ENCODE peak calls at places on chromosomes 7 and 10, in four cellular contexts. One of them, this sample, is unnamed.
A peak's percentile ranks its signal among the peaks of the same experiment; 100 is the strongest.

GRCh38 chr10:123990889-123991288 is 99.3 kb upstream of the CPXM2 start:
- DNase-seq in K562: no peak
- DNase-seq in HEK293T: no peak
- DNase-seq in HepG2: no peak
- DNase-seq in this sample: no peak

GRCh38 chr7:45988405-45989057 is 67.5 kb upstream of the IGFBP3 start:
- DNase-seq in HEK293T: no peak
- DNase-seq in K562: no peak
- DNase-seq in HepG2: peak; percentile 68
- DNase-seq in this sample: no peak

GRCh38 chr7:114432627-114433026 is 18.0 kb downstream of the FOXP2 start:
- DNase-seq in HepG2: no peak
- DNase-seq in HEK293T: no peak
- DNase-seq in K562: no peak
- DNase-seq in this sample: no peak

GRCh38 chr7:27139335-27140107 is 4.0 kb downstream of the HOXA5 start:
- DNase-seq in HEK293T: no peak
- DNase-seq in HepG2: no peak
- DNase-seq in K562: no peak
- DNase-seq in this sample: peak; percentile 43

GRCh38 chr10:122062831-122063674 is 74.1 kb downstream of the TACC2 start:
- DNase-seq in HepG2: peak; percentile 97
- DNase-seq in HEK293T: peak; percentile 72
- DNase-seq in K562: peak; percentile 74
- DNase-seq in this sample: peak; percentile 39

GRCh38 chr7:112137141-112138101 is 68.8 kb downstream of the DOCK4 start:
- DNase-seq in HepG2: no peak
- DNase-seq in K562: no peak
- DNase-seq in HEK293T: no peak
- DNase-seq in this sample: peak; percentile 24

GRCh38 chr10:88379575-88379974 is 203.5 kb downstream of the RNLS start:
- DNase-seq in K562: no peak
- DNase-seq in HepG2: no peak
- DNase-seq in HEK293T: no peak
- DNase-seq in this sample: no peak

GRCh38 chr7:156153590-156153989 is 341.3 kb upstream of the SHH start:
- DNase-seq in HEK293T: no peak
- DNase-seq in HepG2: no peak
- DNase-seq in K562: no peak
- DNase-seq in this sample: no peak

GRCh38 chr10:102718220-102718619 is 3.8 kb downstream of the SFXN2 start:
- DNase-seq in K562: peak; percentile 51
- DNase-seq in HepG2: peak; percentile 83
- DNase-seq in HEK293T: no peak
- DNase-seq in this sample: peak; percentile 27

GRCh38 chr10:52639652-52640051 is 132.9 kb downstream of the MBL2 start:
- DNase-seq in HepG2: no peak
- DNase-seq in HEK293T: no peak
- DNase-seq in K562: no peak
- DNase-seq in this sample: no peak

GRCh38 chr7:1809070-1809469 is 139.0 kb downstream of the ELFN1 start:
- DNase-seq in HEK293T: no peak
- DNase-seq in HepG2: no peak
- DNase-seq in K562: no peak
- DNase-seq in this sample: no peak

GRCh38 chr10:8060010-8060703 is 5.7 kb downstream of the GATA3 start:
- DNase-seq in HepG2: no peak
- DNase-seq in HEK293T: no peak
- DNase-seq in K562: no peak
- DNase-seq in this sample: no peak

GRCh38 chr7:157656195-157656769 is 319.5 kb downstream of the DNAJB6 start:
- DNase-seq in K562: no peak
- DNase-seq in HEK293T: no peak
- DNase-seq in HepG2: no peak
- DNase-seq in this sample: no peak

GRCh38 chr7:21867816-21868646 is 77.7 kb downstream of the CDCA7L start:
- DNase-seq in HepG2: no peak
- DNase-seq in K562: no peak
- DNase-seq in HEK293T: no peak
- DNase-seq in this sample: no peak

GRCh38 chr10:88418871-88419270 is 164.2 kb downstream of the RNLS start:
- DNase-seq in HepG2: no peak
- DNase-seq in K562: no peak
- DNase-seq in HEK293T: no peak
- DNase-seq in this sample: no peak

GRCh38 chr10:46229144-46229563 is 57.6 kb upstream of the ANTXRL start:
- DNase-seq in K562: peak; percentile 75
- DNase-seq in HEK293T: peak; percentile 68
- DNase-seq in HepG2: peak; percentile 46
- DNase-seq in this sample: peak; percentile 68

GRCh38 chr10:110530131-110530831 is 32.6 kb downstream of the DUSP5 start:
- DNase-seq in HEK293T: peak; percentile 68
- DNase-seq in K562: no peak
- DNase-seq in HepG2: peak; percentile 16
- DNase-seq in this sample: peak; percentile 79

GRCh38 chr7:103065666-103066065 is 8.9 kb downstream of the FBXL13 start:
- DNase-seq in HEK293T: peak; percentile 24
- DNase-seq in HepG2: peak; percentile 45
- DNase-seq in K562: peak; percentile 53
- DNase-seq in this sample: peak; percentile 62

GRCh38 chr7:151089893-151090730 is 3.8 kb downstream of the AGAP3 start:
- DNase-seq in HepG2: no peak
- DNase-seq in K562: no peak
- DNase-seq in HEK293T: no peak
- DNase-seq in this sample: no peak

GRCh38 chr7:135385209-135385608 is 124.7 kb downstream of the CNOT4 start:
- DNase-seq in K562: peak; percentile 47
- DNase-seq in HepG2: no peak
- DNase-seq in HEK293T: no peak
- DNase-seq in this sample: no peak

GRCh38 chr7:34772296-34772695 is 114.3 kb downstream of the NPSR1 start:
- DNase-seq in HepG2: no peak
- DNase-seq in HEK293T: no peak
- DNase-seq in K562: no peak
- DNase-seq in this sample: no peak

GRCh38 chr7:47266131-47266706 is 315.7 kb downstream of the TNS3 start:
- DNase-seq in HEK293T: peak; percentile 67
- DNase-seq in HepG2: peak; percentile 82
- DNase-seq in K562: peak; percentile 64
- DNase-seq in this sample: peak; percentile 64

GRCh38 chr7:84237533-84238173 is 43.1 kb upstream of the SEMA3A start:
- DNase-seq in K562: no peak
- DNase-seq in HepG2: no peak
- DNase-seq in HEK293T: no peak
- DNase-seq in this sample: no peak

GRCh38 chr10:65341323-65341922 is 1584.4 kb upstream of the LRRTM3 start:
- DNase-seq in HepG2: no peak
- DNase-seq in K562: no peak
- DNase-seq in HEK293T: no peak
- DNase-seq in this sample: no peak

GRCh38 chr10:110841767-110842267 is 29.9 kb upstream of the PDCD4 start:
- DNase-seq in HepG2: no peak
- DNase-seq in HEK293T: no peak
- DNase-seq in K562: no peak
- DNase-seq in this sample: no peak

GRCh38 chr7:16357921-16358320 is 63.4 kb downstream of the CRPPA start:
- DNase-seq in K562: no peak
- DNase-seq in HepG2: no peak
- DNase-seq in HEK293T: no peak
- DNase-seq in this sample: no peak

GRCh38 chr7:112064627-112065385 is 141.4 kb downstream of the DOCK4 start:
- DNase-seq in K562: no peak
- DNase-seq in HEK293T: no peak
- DNase-seq in HepG2: no peak
- DNase-seq in this sample: no peak

GRCh38 chr7:77306231-77307067 is 106.8 kb upstream of the FGL2 start:
- DNase-seq in HepG2: peak; percentile 29
- DNase-seq in K562: no peak
- DNase-seq in HEK293T: no peak
- DNase-seq in this sample: no peak

GRCh38 chr10:88218362-88218761 is 354.9 kb downstream of the PTEN start:
- DNase-seq in HEK293T: no peak
- DNase-seq in HepG2: no peak
- DNase-seq in K562: no peak
- DNase-seq in this sample: no peak

GRCh38 chr7:71630521-71630920 is 498.6 kb downstream of the GALNT17 start:
- DNase-seq in HEK293T: no peak
- DNase-seq in K562: no peak
- DNase-seq in HepG2: no peak
- DNase-seq in this sample: no peak

GRCh38 chr7:71636329-71636728 is 504.4 kb downstream of the GALNT17 start:
- DNase-seq in HepG2: no peak
- DNase-seq in HEK293T: no peak
- DNase-seq in K562: no peak
- DNase-seq in this sample: peak; percentile 25

GRCh38 chr7:71637578-71637977 is 505.6 kb downstream of the GALNT17 start:
- DNase-seq in K562: no peak
- DNase-seq in HEK293T: no peak
- DNase-seq in HepG2: no peak
- DNase-seq in this sample: no peak

GRCh38 chr7:71638108-71638507 is 506.2 kb downstream of the GALNT17 start:
- DNase-seq in HEK293T: no peak
- DNase-seq in K562: no peak
- DNase-seq in HepG2: no peak
- DNase-seq in this sample: no peak

DNA sequence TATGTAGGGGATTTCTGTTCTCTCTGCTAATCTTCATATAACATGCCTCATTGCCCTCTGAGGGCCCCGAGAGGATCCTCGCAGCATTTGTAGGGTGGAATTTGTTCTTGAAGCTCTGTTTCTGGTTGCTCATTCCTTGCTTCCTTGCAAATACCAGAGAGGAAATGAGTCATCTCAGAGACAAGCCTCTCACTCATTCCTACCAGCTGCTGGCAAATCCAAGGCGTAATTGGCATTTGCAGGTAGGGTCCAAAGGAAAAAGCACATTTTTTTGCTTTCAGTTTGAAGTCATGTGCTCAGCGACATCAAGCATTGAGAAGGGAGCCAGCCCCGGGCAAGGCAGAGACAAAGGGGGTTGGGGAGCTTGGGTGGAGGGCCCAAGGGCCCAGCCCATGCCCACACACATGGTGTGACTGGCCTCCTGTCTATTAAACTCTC is 501.6 kb downstream of the GALNT17 start:
- DNase-seq in HepG2: peak; percentile 48
- DNase-seq in K562: no peak
- DNase-seq in HEK293T: no peak
- DNase-seq in this sample: no peak
- TF ChIP-seq ELF4 in HepG2: no peak
- TF ChIP-seq ELF4 in K562: no peak
- TF ChIP-seq ELF4 in HEK293T: no peak
- TF ChIP-seq ELF4 in this sample: no peak

GRCh38 chr10:44370731-44371248 is 14.1 kb downstream of the CXCL12 start:
- DNase-seq in K562: no peak
- DNase-seq in HepG2: no peak
- DNase-seq in HEK293T: no peak
- DNase-seq in this sample: peak; percentile 64

GRCh38 chr10:44372181-44372580 is 12.7 kb downstream of the CXCL12 start:
- DNase-seq in HEK293T: no peak
- DNase-seq in HepG2: no peak
- DNase-seq in K562: no peak
- DNase-seq in this sample: no peak

GRCh38 chr10:44369296-44369695 is 15.6 kb downstream of the CXCL12 start:
- DNase-seq in HEK293T: no peak
- DNase-seq in K562: no peak
- DNase-seq in HepG2: no peak
- DNase-seq in this sample: no peak

GRCh38 chr10:44366936-44367630 is 17.8 kb downstream of the CXCL12 start:
- DNase-seq in K562: no peak
- DNase-seq in HepG2: no peak
- DNase-seq in HEK293T: no peak
- DNase-seq in this sample: no peak

GRCh38 chr10:44369851-44370250 is 15.0 kb downstream of the CXCL12 start:
- DNase-seq in K562: no peak
- DNase-seq in HepG2: no peak
- DNase-seq in HEK293T: no peak
- DNase-seq in this sample: no peak
- TF ChIP-seq ELF4 in K562: no peak
- TF ChIP-seq ELF4 in HepG2: no peak
- TF ChIP-seq ELF4 in HEK293T: no peak
- TF ChIP-seq ELF4 in this sample: no peak

GRCh38 chr7:76302299-76303056 is at the start of gene HSPB1:
- DNase-seq in K562: peak; percentile 93
- DNase-seq in HEK293T: peak; percentile 48
- DNase-seq in HepG2: peak; percentile 65
- DNase-seq in this sample: peak; percentile 83

GRCh38 chr7:76303057-76303828 is 770 bp downstream of the HSPB1 start:
- DNase-seq in HepG2: peak; percentile 86
- DNase-seq in K562: peak; percentile 96
- DNase-seq in HEK293T: peak; percentile 81
- DNase-seq in this sample: peak; percentile 95

GRCh38 chr7:76300210-76300731 is 2.2 kb upstream of the HSPB1 start:
- DNase-seq in HepG2: peak; percentile 76
- DNase-seq in K562: no peak
- DNase-seq in HEK293T: no peak
- DNase-seq in this sample: no peak

GRCh38 chr7:76301000-76301399 is 1.5 kb upstream of the HSPB1 start:
- DNase-seq in K562: no peak
- DNase-seq in HepG2: no peak
- DNase-seq in HEK293T: no peak
- DNase-seq in this sample: no peak

GRCh38 chr7:76303829-76304505 is 1.5 kb downstream of the HSPB1 start:
- DNase-seq in HEK293T: no peak
- DNase-seq in HepG2: peak; percentile 43
- DNase-seq in K562: no peak
- DNase-seq in this sample: no peak
- TF ChIP-seq ELF4 in HEK293T: no peak
- TF ChIP-seq ELF4 in HepG2: no peak
- TF ChIP-seq ELF4 in K562: no peak
- TF ChIP-seq ELF4 in this sample: no peak

DNA sequence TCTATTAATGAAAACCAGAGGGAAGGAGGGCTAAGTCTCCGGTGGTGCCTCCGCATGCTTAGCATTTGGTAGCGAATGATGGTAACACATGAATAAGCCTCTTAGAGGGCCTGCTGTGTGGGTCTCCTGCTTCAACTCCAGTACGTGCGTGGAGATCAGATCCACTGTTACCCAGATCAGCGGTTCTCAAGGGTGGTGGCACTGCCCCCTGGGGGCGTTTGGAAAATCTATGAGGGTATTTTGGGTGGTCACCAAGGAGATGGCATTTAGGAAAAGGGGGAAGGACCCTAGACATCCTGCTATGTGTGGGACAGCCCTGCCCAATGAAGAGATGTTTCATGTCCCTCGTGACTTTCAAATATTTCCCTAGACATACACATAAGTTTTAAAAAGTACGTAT is 57.1 kb upstream of the TM9SF3 start:
- DNase-seq in HepG2: no peak
- DNase-seq in HEK293T: no peak
- DNase-seq in K562: no peak
- DNase-seq in this sample: no peak
- TF ChIP-seq ELF4 in HepG2: no peak
- TF ChIP-seq ELF4 in HEK293T: no peak
- TF ChIP-seq ELF4 in K562: no peak
- TF ChIP-seq ELF4 in this sample: no peak

This sample was measured in WTC11.